ENCODE peak calls at places on chromosomes 12 and 14, in nine cellular contexts. Y, K, T, R, M, G, P, S and F are unnamed samples.

GRCh38 chr12:94941440-94941862 is 62.0 kb downstream of the NDUFA12 start:
- DNase-seq in P (no peak), M (peak), K (no peak), T (no peak), G (no peak), S (no peak), Y (no peak), R (peak), F (no peak)

GRCh38 chr12:3088251-3088650 is 11.1 kb downstream of the TSPAN9 start:
- DNase-seq in S (no peak), R (no peak), T (no peak), K (no peak), M (no peak), Y (no peak), G (no peak), P (no peak), F (no peak)

GRCh38 chr12:60212159-60213000 is 616.6 kb downstream of the SLC16A7 start:
- DNase-seq in S (no peak), T (no peak), P (no peak), R (no peak), M (no peak), K (no peak), Y (no peak), G (no peak), F (no peak)

GRCh38 chr12:106170285-106170684 is 31.5 kb upstream of the NUAK1 start:
- DNase-seq in G (no peak), T (no peak), S (peak), M (no peak), K (no peak), R (no peak), P (no peak), Y (no peak), F (no peak)

GRCh38 chr14:93007225-93007997 is 84.5 kb downstream of the CHGA start:
- DNase-seq in R (peak), P (peak), M (peak), K (peak), S (no peak), T (peak), G (peak), Y (no peak), F (no peak)

GRCh38 chr14:105420976-105421674 is 1.5 kb downstream of the MTA1 start:
- DNase-seq in G (no peak), R (no peak), M (no peak), Y (no peak), T (no peak), P (no peak), S (peak), K (no peak), F (no peak)

GRCh38 chr14:21077672-21078071 is 7.6 kb downstream of the ARHGEF40 start:
- DNase-seq in S (no peak), Y (no peak), T (no peak), K (no peak), P (no peak), M (no peak), R (no peak), G (no peak), F (no peak)

GRCh38 chr14:23061995-23062394 is 4.7 kb upstream of the CDH24 start:
- DNase-seq in Y (no peak), G (no peak), P (peak), S (peak), K (peak), M (peak), R (peak), T (no peak), F (no peak)

GRCh38 chr12:12432373-12432772 is 75.5 kb downstream of the BORCS5 start:
- DNase-seq in K (no peak), Y (no peak), R (peak), S (no peak), M (no peak), P (no peak), T (no peak), G (no peak), F (no peak)

GRCh38 chr14:74506408-74506807 is 12.8 kb downstream of the ISCA2 start:
- DNase-seq in P (no peak), S (peak), R (no peak), M (no peak), Y (no peak), K (no peak), T (no peak), G (no peak), F (no peak)

GRCh38 chr14:101475468-101476257 is 85.6 kb upstream of the DIO3 start:
- DNase-seq in P (no peak), S (peak), Y (no peak), K (peak), G (no peak), M (no peak), T (peak), R (peak), F (no peak)

GRCh38 chr12:106780010-106780625 is 5.6 kb downstream of the RIC8B start:
- DNase-seq in M (no peak), K (no peak), S (no peak), T (no peak), R (no peak), Y (no peak), P (no peak), G (no peak), F (no peak)

GRCh38 chr12:66131067-66131688 is 628 bp upstream of the LLPH start:
- DNase-seq in Y (no peak), K (no peak), R (no peak), M (no peak), P (no peak), S (no peak), T (no peak), G (no peak), F (no peak)

GRCh38 chr12:60176891-60177290 is 581.1 kb downstream of the SLC16A7 start:
- DNase-seq in P (no peak), Y (no peak), G (no peak), M (no peak), K (no peak), T (no peak), R (no peak), S (no peak), F (no peak)

GRCh38 chr12:42946776-42947435 is 357.4 kb upstream of the PRICKLE1 start:
- DNase-seq in R (no peak), M (no peak), G (no peak), K (no peak), T (no peak), P (no peak), S (no peak), Y (no peak), F (no peak)

GRCh38 chr12:98678236-98678945 is 33.3 kb downstream of the APAF1 start:
- DNase-seq in S (no peak), M (no peak), G (no peak), P (no peak), T (no peak), Y (no peak), K (no peak), R (no peak), F (no peak)

GRCh38 chr12:45986646-45987338 is 3.6 kb downstream of the SCAF11 start:
- DNase-seq in R (no peak), M (no peak), S (no peak), K (no peak), T (peak), G (no peak), Y (no peak), P (no peak), F (no peak)

GRCh38 chr12:30568453-30568852 is 127.2 kb downstream of the IPO8 start:
- DNase-seq in P (no peak), K (no peak), S (no peak), M (no peak), Y (no peak), R (no peak), T (no peak), G (no peak), F (no peak)

GRCh38 chr14:31219169-31219568 is 11.6 kb upstream of the HECTD1 start:
- DNase-seq in T (no peak), S (no peak), Y (no peak), K (no peak), M (no peak), P (no peak), R (no peak), G (no peak), F (no peak)

GRCh38 chr12:124601699-124602098 is 34.3 kb upstream of the NCOR2 start:
- DNase-seq in P (no peak), G (no peak), T (no peak), M (no peak), S (no peak), Y (no peak), K (no peak), R (no peak), F (no peak)

GRCh38 chr12:124314207-124314606 is 19.3 kb downstream of the RFLNA start:
- DNase-seq in Y (no peak), M (no peak), S (no peak), K (no peak), T (no peak), R (no peak), P (no peak), G (no peak), F (no peak)

GRCh38 chr14:47300801-47301200 is 374.6 kb downstream of the MDGA2 start:
- DNase-seq in M (no peak), Y (no peak), T (no peak), S (no peak), G (no peak), R (no peak), K (no peak), P (no peak), F (no peak)

GRCh38 chr12:78060186-78060585 is 229.5 kb downstream of the NAV3 start:
- DNase-seq in K (no peak), S (no peak), R (no peak), P (no peak), Y (no peak), M (no peak), G (no peak), T (no peak), F (no peak)

GRCh38 chr14:74459981-74460380 is 33.1 kb downstream of the NPC2 start:
- DNase-seq in S (no peak), T (no peak), Y (no peak), M (no peak), P (no peak), R (no peak), K (no peak), G (no peak), F (no peak)

GRCh38 chr12:24226745-24227350 is 277.4 kb upstream of the SOX5 start:
- DNase-seq in G (no peak), K (no peak), R (peak), T (peak), S (no peak), P (no peak), Y (no peak), M (peak), F (no peak)

GRCh38 chr14:68979722-68980552 is 835 bp upstream of the ACTN1 start:
- DNase-seq in R (peak), K (peak), Y (no peak), S (peak), M (peak), G (no peak), T (peak), P (peak), F (no peak)

GRCh38 chr12:6046511-6047180 is 77.8 kb downstream of the VWF start:
- DNase-seq in G (no peak), S (no peak), M (no peak), T (no peak), R (no peak), P (no peak), Y (no peak), K (no peak), F (no peak)

GRCh38 chr12:122874081-122874480 is 21.8 kb downstream of the VPS37B start:
- DNase-seq in P (no peak), Y (no peak), S (peak), G (no peak), K (no peak), M (no peak), R (no peak), T (no peak), F (no peak)

GRCh38 chr14:54686219-54686870 is 119.4 kb downstream of the SAMD4A start:
- DNase-seq in K (no peak), P (no peak), G (no peak), T (no peak), S (no peak), M (peak), R (no peak), Y (no peak), F (no peak)

GRCh38 chr12:130770413-130771028 is 54.4 kb upstream of the RIMBP2 start:
- DNase-seq in Y (no peak), R (no peak), M (no peak), P (no peak), T (no peak), S (no peak), G (no peak), K (no peak), F (no peak)

GRCh38 chr12:49365542-49365941 is 1.7 kb upstream of the SPATS2 start:
- DNase-seq in P (no peak), M (no peak), T (peak), Y (no peak), G (no peak), K (no peak), S (no peak), R (no peak), F (no peak)

GRCh38 chr12:17139926-17140325 is 534.0 kb upstream of the LMO3 start:
- DNase-seq in G (no peak), P (no peak), T (no peak), M (no peak), Y (no peak), S (no peak), K (no peak), R (no peak), F (no peak)

GRCh38 chr14:94110552-94111181 is at the start of gene IFI27:
- DNase-seq in R (peak), Y (no peak), P (peak), K (no peak), G (no peak), T (no peak), M (peak), S (peak), F (peak)

GRCh38 chr12:98745578-98746391 is 100.7 kb downstream of the APAF1 start:
- DNase-seq in P (no peak), G (peak), T (no peak), M (no peak), R (no peak), S (no peak), Y (no peak), K (no peak), F (no peak)

GRCh38 chr14:96053600-96054381 is 14.6 kb downstream of the C14orf132 start:
- DNase-seq in P (peak), T (no peak), S (peak), G (no peak), Y (no peak), R (peak), K (no peak), M (peak), F (peak)

GRCh38 chr12:67222302-67222701 is 46.9 kb upstream of the CAND1 start:
- DNase-seq in P (no peak), S (no peak), G (no peak), Y (no peak), T (peak), M (no peak), R (peak), K (no peak), F (no peak)

GRCh38 chr12:130444081-130444480 is 106.4 kb downstream of the PIWIL1 start:
- DNase-seq in Y (no peak), S (no peak), T (no peak), M (no peak), G (no peak), K (no peak), R (no peak), P (no peak), F (no peak)

GRCh38 chr12:10722905-10723866 is at the start of gene YBX3:
- DNase-seq in Y (peak), T (peak), G (peak), K (peak), S (peak), P (peak), M (peak), R (peak), F (no peak)
- TF ChIP-seq POLR2A in Y (peak), T (peak), G (peak), K (peak), S (no peak), P (peak), M (peak), R (peak), F (peak)

DNA sequence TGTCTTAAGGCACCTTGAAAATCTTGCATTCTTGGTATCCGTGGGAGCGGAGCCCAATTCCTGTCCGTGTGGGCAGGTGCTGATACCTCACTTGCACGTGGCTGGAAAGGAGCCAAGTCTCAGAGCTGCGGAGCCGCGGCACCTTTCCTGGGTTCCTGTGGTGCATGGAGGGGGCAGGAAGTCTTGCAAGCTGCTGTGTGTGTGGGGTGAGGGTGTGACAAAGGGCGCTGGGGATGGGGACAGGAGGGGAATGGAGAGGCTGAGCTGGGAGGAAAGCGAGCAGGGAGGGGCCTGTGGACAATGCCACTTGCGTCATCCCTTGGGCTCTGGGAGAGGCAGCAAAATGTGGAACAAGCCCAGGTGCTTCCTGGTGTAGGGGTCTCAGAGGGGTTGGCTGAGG is 86.7 kb downstream of the CALM1 start:
- DNase-seq in G (no peak), M (no peak), S (peak), R (peak), K (no peak), P (peak), Y (no peak), T (peak), F (no peak)
- TF ChIP-seq POLR2A in G (no peak), M (no peak), S (no peak), R (no peak), K (no peak), P (no peak), Y (no peak), T (no peak), F (no peak)

DNA sequence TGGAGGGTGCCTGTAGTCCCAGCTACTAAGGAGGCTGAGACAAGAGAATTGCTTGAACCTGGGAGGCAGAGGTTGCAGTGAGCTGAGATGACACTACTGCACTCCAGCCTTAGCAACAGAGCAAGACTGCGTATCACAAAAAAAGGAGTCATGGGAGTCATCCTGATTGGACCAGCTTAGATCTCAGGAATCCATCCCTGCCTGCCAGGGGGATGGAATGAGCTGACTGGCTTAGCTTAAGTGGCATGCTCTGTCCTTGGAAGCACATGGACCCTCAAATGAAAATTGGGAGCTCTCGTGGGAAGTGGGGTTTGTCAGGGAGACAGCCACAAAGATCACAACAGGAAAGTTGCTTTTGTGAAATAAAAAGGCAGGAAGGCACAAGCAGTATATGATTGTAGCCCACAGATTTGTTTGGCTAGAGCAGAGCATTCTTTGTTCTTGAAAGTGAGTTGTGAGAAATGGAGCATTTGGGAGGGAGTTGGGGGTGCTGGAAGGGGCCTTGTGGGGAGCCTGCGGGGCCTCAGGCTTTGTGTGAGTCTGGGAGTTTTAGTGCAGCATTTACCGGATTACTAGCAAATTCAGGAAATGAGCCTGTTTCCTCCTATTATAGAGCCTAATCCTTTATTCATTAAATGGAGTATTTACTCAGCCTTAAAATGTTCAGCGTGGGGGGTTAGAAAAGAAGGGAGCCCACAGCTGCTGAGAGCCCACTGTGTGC is 30.7 kb downstream of the DGLUCY start:
- DNase-seq in M (no peak), T (no peak), P (no peak), S (no peak), K (no peak), G (no peak), Y (no peak), R (no peak), F (no peak)
- TF ChIP-seq POLR2A in M (no peak), T (no peak), P (no peak), S (no peak), K (no peak), G (no peak), Y (no peak), R (no peak), F (no peak)

GRCh38 chr14:99971087-99971928 is 93.9 kb upstream of the EVL start:
- DNase-seq in M (peak), Y (no peak), S (peak), R (peak), G (peak), T (peak), K (peak), P (peak), F (no peak)
- TF ChIP-seq POLR2A in M (no peak), Y (peak), S (no peak), R (peak), G (no peak), T (peak), K (peak), P (no peak), F (no peak)

DNA sequence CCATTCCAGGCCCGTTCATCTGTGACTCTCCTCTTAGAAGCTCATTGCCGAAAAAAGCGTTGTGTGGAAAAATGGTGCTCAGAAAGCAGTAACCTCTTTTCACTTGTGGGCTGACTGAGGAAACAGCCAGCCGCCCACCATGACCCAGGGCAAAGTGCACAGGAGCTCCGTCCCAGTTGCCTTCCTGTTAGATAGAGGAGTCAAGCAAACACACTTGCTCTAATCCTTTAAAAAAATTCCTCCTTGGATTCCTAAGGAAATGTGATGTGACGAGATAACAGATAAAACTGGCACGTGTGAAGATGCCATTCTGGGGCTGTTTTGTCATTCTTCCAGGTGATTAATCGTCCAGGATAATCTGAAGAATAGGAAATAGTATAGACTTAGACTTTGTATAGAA is 396.8 kb upstream of the DDHD1 start:
- DNase-seq in M (no peak), K (no peak), P (no peak), S (no peak), Y (no peak), G (no peak), T (no peak), R (no peak), F (no peak)
- TF ChIP-seq POLR2A in M (no peak), K (no peak), P (no peak), S (no peak), Y (no peak), G (no peak), T (no peak), R (no peak), F (no peak)